ENCODE peak calls at places on chromosomes 3 and 15, in eight cellular contexts. J is H1, C is IMR-90, O is SK-N-SH, S is WTC11, T is K562, B is HepG2, Q is GM12878. N is an unnamed sample.

GRCh38 chr3:40877651-40878463 is 321.4 kb upstream of the CTNNB1 start:
- DNase-seq in Q (no peak), T (no peak), B (peak), O (no peak), S (no peak), J (no peak), C (no peak), N (no peak)

GRCh38 chr3:56915969-56916586 is 114.3 kb upstream of the ARHGEF3 start:
- DNase-seq in J (no peak), B (no peak), T (peak), S (peak), Q (peak), O (no peak), C (no peak), N (no peak)

GRCh38 chr3:38130631-38131065 is 6.3 kb downstream of the ACAA1 start:
- DNase-seq in Q (no peak), C (no peak), J (no peak), T (no peak), B (no peak), O (no peak), S (no peak), N (no peak)

GRCh38 chr15:33191641-33192040 is 2.9 kb downstream of the FMN1 start:
- DNase-seq in C (no peak), Q (no peak), B (no peak), O (no peak), T (no peak), S (no peak), J (no peak), N (no peak)

GRCh38 chr3:34571714-34572113 is 773.3 kb downstream of the PDCD6IP start:
- DNase-seq in J (no peak), O (no peak), S (no peak), B (no peak), C (no peak), Q (no peak), T (no peak), N (no peak)

GRCh38 chr3:31297899-31298298 is 234.8 kb upstream of the STT3B start:
- DNase-seq in S (no peak), B (no peak), C (no peak), O (no peak), T (no peak), Q (no peak), J (no peak), N (no peak)

GRCh38 chr15:28182731-28183130 is 83.6 kb upstream of the OCA2 start:
- DNase-seq in Q (no peak), T (no peak), C (no peak), J (no peak), O (no peak), S (no peak), B (no peak), N (no peak)

GRCh38 chr3:12357456-12357855 is 68.6 kb downstream of the PPARG start:
- DNase-seq in B (no peak), T (no peak), Q (no peak), J (no peak), S (no peak), C (no peak), O (no peak), N (no peak)

GRCh38 chr3:62049033-62049432 is 324.3 kb downstream of the FEZF2 start:
- DNase-seq in B (no peak), Q (no peak), S (no peak), J (no peak), O (no peak), C (peak), T (no peak), N (no peak)

GRCh38 chr3:29708884-29709283 is 428.0 kb downstream of the RBMS3 start:
- DNase-seq in S (no peak), T (no peak), B (no peak), J (no peak), C (no peak), Q (no peak), O (no peak), N (no peak)

GRCh38 chr3:117355566-117355965 is 646.0 kb downstream of the TUSC7 start:
- DNase-seq in T (no peak), O (peak), B (peak), S (peak), C (peak), Q (no peak), J (no peak), N (peak)

GRCh38 chr3:98778852-98779379 is 15.8 kb downstream of the ST3GAL6 start:
- DNase-seq in S (no peak), B (peak), C (peak), T (no peak), Q (no peak), O (no peak), J (no peak), N (no peak)

GRCh38 chr15:99651023-99651807 is 82.0 kb downstream of the LYSMD4 start:
- DNase-seq in S (no peak), T (no peak), O (no peak), B (no peak), Q (no peak), J (no peak), C (peak), N (no peak)

GRCh38 chr3:57949344-57949743 is 58.9 kb upstream of the FLNB start:
- DNase-seq in T (no peak), J (no peak), S (no peak), B (no peak), C (no peak), O (no peak), Q (no peak), N (no peak)

GRCh38 chr15:74901612-74902063 is 5.0 kb downstream of the FAM219B start:
- DNase-seq in O (peak), C (peak), J (no peak), S (peak), Q (no peak), T (peak), B (peak), N (peak)

GRCh38 chr15:44595246-44595645 is 58.3 kb downstream of the EIF3J start:
- DNase-seq in O (no peak), C (no peak), S (no peak), T (no peak), B (no peak), J (no peak), Q (no peak), N (no peak)

GRCh38 chr3:70813306-70813705 is 500.9 kb upstream of the MDFIC2 start:
- DNase-seq in T (no peak), S (no peak), C (no peak), B (no peak), J (no peak), Q (no peak), O (no peak), N (no peak)

GRCh38 chr3:34056951-34057390 is 258.5 kb downstream of the PDCD6IP start:
- DNase-seq in S (no peak), B (no peak), T (peak), O (no peak), Q (peak), C (peak), J (no peak), N (peak)

GRCh38 chr15:43056696-43057095 is 49.1 kb downstream of the UBR1 start:
- DNase-seq in O (no peak), Q (no peak), J (no peak), S (no peak), B (no peak), T (no peak), C (no peak), N (no peak)

GRCh38 chr3:182713743-182714517 is 79.4 kb upstream of the ATP11B start:
- DNase-seq in Q (peak), T (peak), S (no peak), B (peak), C (peak), O (peak), J (no peak), N (peak)

GRCh38 chr15:53759333-53759975 is at the start of gene WDR72:
- DNase-seq in J (no peak), C (no peak), O (peak), S (peak), Q (no peak), B (no peak), T (peak), N (no peak)
- TF ChIP-seq USF2 in J (no peak), C (no peak), O (no peak), S (no peak), Q (no peak), B (no peak), T (no peak), N (no peak)

GRCh38 chr15:83837946-83838571 is 184.1 kb downstream of the ADAMTSL3 start:
- DNase-seq in J (peak), C (peak), Q (no peak), B (peak), S (peak), T (peak), O (peak), N (peak)
- TF ChIP-seq USF2 in J (no peak), C (no peak), Q (no peak), B (no peak), S (no peak), T (no peak), O (no peak), N (no peak)

GRCh38 chr15:83304861-83305661 is 20.6 kb upstream of the BNC1 start:
- DNase-seq in O (no peak), T (no peak), S (no peak), J (no peak), C (peak), Q (no peak), B (no peak), N (no peak)

GRCh38 chr15:83305696-83306291 is 21.3 kb upstream of the BNC1 start:
- DNase-seq in C (peak), J (no peak), S (peak), T (no peak), Q (no peak), O (no peak), B (peak), N (no peak)

GRCh38 chr15:83295417-83295816 is 11.0 kb upstream of the BNC1 start:
- DNase-seq in T (no peak), J (no peak), S (no peak), B (no peak), Q (no peak), O (no peak), C (no peak), N (no peak)

GRCh38 chr15:83299462-83299861 is 15.0 kb upstream of the BNC1 start:
- DNase-seq in J (no peak), C (no peak), S (no peak), O (no peak), T (no peak), B (no peak), Q (no peak), N (no peak)

GRCh38 chr15:83300826-83301225 is 16.4 kb upstream of the BNC1 start:
- DNase-seq in S (no peak), C (peak), J (no peak), Q (no peak), O (no peak), T (no peak), B (no peak), N (no peak)
- TF ChIP-seq USF2 in S (no peak), C (no peak), J (no peak), Q (no peak), O (no peak), T (no peak), B (no peak), N (no peak)

GRCh38 chr15:79479616-79480015 is 47.5 kb downstream of the MINAR1 start:
- DNase-seq in J (no peak), O (no peak), B (no peak), T (no peak), S (no peak), Q (no peak), C (no peak), N (no peak)

GRCh38 chr15:79474252-79474651 is 42.1 kb downstream of the MINAR1 start:
- DNase-seq in Q (no peak), J (no peak), C (peak), B (no peak), O (no peak), S (no peak), T (no peak), N (no peak)

GRCh38 chr15:79478108-79478507 is 46.0 kb downstream of the MINAR1 start:
- DNase-seq in O (no peak), B (no peak), S (no peak), J (no peak), Q (no peak), T (no peak), C (no peak), N (no peak)

GRCh38 chr15:79472446-79472845 is 40.3 kb downstream of the MINAR1 start:
- DNase-seq in B (no peak), T (no peak), Q (no peak), S (no peak), C (no peak), J (no peak), O (no peak), N (no peak)

DNA sequence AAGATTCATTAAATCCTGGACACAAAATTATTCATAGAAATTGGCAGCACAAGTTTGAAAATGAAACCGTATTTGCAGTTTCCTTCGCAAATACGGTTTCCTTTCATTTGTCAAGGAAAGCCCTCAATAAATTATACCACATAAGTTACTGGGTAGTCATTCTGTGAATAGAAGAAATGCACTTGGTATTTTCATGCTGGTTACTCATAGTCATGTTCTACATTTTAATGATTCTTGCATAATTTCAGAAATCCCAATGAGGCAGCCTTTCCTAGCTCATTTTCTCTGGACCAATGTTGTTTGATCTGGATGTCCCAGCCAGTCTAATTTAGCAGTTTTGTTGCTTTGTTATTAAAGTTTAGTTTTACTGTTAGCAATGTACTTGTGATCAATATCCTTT is 43.2 kb downstream of the MINAR1 start:
- DNase-seq in T (no peak), C (peak), S (no peak), O (no peak), J (no peak), B (no peak), Q (no peak), N (no peak)
- TF ChIP-seq USF2 in T (no peak), C (no peak), S (no peak), O (no peak), J (no peak), B (no peak), Q (no peak), N (no peak)

DNA sequence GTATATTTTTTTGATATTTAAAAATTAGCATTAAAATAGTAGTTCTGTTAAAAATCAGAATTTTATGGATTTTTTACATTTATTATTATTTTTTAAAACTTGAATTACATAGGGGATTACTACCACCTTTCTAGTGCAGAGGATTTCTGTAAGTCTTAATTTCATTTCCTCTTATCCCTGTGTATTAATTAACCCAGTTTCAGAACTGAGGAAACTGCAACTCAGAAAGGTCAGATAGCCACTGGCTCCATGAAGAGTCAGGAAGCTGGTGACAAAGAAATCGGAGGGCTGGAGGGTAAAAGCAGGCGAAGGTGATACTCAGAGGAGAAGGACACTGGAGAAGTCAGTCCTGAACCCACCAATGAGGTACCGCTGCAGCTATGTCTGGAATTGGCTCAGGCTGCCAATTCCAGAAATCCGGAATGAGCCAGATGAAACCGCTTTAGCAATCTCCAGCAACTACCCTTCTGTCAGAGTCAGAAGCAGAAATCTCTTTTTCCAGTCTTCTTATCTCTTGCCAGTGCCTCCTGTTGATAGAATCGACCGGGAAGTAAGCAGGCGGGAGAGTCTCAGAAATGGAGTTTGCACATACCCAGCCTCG is 308.5 kb downstream of the SV2B start:
- DNase-seq in O (peak), T (no peak), Q (no peak), J (no peak), S (no peak), B (no peak), C (peak), N (no peak)
- TF ChIP-seq USF2 in O (no peak), T (no peak), Q (no peak), J (no peak), S (no peak), B (no peak), C (no peak), N (no peak)

GRCh38 chr3:155334897-155335883 is 41.7 kb upstream of the STRIT1 start:
- DNase-seq in Q (peak), B (no peak), C (no peak), J (no peak), T (peak), O (peak), S (no peak), N (no peak)
- TF ChIP-seq USF2 in Q (no peak), B (no peak), C (no peak), J (no peak), T (no peak), O (no peak), S (no peak), N (no peak)

DNA sequence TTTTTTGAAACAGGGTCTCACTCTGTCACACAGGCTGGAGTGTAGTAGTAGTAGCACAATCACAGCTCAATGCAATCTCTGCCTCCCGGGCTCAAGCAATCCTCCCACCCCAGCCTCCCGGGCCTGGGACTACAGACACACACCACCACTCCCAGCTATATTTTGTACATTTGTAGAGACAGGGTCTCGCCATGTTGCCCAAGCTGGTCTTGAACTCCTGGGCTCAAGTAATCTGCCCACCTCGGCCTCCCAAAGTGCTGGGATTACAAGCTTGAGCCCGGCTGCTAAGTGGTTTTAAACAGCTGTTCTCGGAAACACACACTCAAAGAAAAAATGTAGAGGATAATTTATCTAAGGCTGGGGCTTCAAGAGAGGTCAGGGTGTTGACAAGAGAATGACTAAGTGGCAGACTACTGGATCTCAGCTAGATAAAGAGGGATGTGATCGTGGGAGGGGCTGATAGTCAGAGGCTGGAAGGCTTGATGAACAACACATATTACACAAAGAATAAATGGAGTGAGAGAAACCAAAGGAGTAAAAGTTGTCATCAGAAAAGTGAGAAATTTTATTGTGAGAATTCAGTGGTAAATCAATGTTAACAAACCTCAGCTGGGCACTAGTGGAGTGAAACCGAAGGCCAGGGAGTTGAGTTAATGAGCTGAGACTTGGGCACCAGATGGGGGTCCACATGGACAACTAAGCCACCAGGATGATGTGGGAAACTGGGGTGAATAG is 6.7 kb downstream of the CCR5AS start:
- DNase-seq in Q (no peak), S (no peak), B (no peak), J (no peak), C (peak), T (peak), O (no peak), N (no peak)
- TF ChIP-seq USF2 in Q (no peak), S (no peak), B (no peak), J (no peak), C (no peak), T (no peak), O (no peak), N (no peak)

DNA sequence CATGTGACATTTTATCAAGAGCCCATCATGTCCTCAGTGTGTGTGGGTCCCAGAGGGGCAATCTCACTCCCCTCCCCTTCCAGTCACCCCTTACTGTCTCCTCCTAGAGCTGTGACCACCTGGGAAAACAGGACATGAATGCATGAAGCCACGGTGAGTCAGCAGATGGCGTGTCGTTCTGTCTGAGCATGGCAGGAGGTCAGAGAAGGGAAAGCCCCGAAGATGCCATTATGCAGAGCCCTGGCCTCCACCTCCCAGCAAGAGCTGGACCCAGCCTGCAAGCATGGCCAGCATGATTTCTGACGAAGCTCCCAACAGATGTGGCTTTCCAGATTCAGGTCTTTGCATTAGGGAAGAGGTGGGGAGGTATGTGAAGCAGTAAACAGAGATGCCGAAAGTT is 118.4 kb downstream of the TLE3 start:
- DNase-seq in S (peak), T (peak), Q (no peak), B (peak), J (no peak), O (no peak), C (peak), N (peak)
- TF ChIP-seq USF2 in S (no peak), T (no peak), Q (no peak), B (no peak), J (no peak), O (no peak), C (no peak), N (no peak)

GRCh38 chr3:115986555-115987207 is 363.4 kb downstream of the GAP43 start:
- DNase-seq in J (no peak), C (peak), O (peak), Q (no peak), S (peak), T (peak), B (peak), N (peak)
- TF ChIP-seq USF2 in J (no peak), C (no peak), O (no peak), Q (no peak), S (no peak), T (no peak), B (no peak), N (no peak)

N was measured in A549.